ENCODE peak calls at places on chromosome 1, in five cellular contexts. J is GM19239, O is transverse colon, I is left ventricle myocardium inferior, F is HAP-1. U is an unnamed sample.

GRCh38 chr1:150049926-150050325 is 17.6 kb upstream of the VPS45 start:
- DNase-seq in J (no peak), O (no peak), I (no peak), F (no peak), U (no peak)

GRCh38 chr1:169160845-169161511 is 54.5 kb downstream of the ATP1B1 start:
- DNase-seq in J (no peak), O (no peak), I (no peak), F (no peak), U (no peak)

GRCh38 chr1:182087951-182088350 is 26.4 kb upstream of the ZNF648 start:
- DNase-seq in J (no peak), O (no peak), I (no peak), F (no peak), U (no peak)

GRCh38 chr1:117735045-117735992 is 129.5 kb downstream of the TENT5C start:
- DNase-seq in J (peak), O (peak), I (no peak), F (no peak), U (no peak)

GRCh38 chr1:74690909-74691308 is 17.3 kb upstream of the ERICH3 start:
- DNase-seq in J (no peak), O (no peak), I (no peak), F (no peak), U (no peak)

GRCh38 chr1:157086299-157086698 is 13.3 kb downstream of the ETV3L start:
- DNase-seq in J (no peak), O (no peak), I (no peak), F (no peak), U (no peak)

GRCh38 chr1:235073331-235073967 is 55.2 kb downstream of the TOMM20 start:
- DNase-seq in J (no peak), O (peak), I (peak), F (no peak), U (no peak)

GRCh38 chr1:43565600-43566360 is 35.1 kb downstream of the PTPRF start:
- DNase-seq in J (no peak), O (peak), I (peak), F (no peak), U (no peak)

GRCh38 chr1:113912594-113913311 is 7.6 kb downstream of the DCLRE1B start:
- DNase-seq in J (no peak), O (no peak), I (peak), F (no peak), U (no peak)

GRCh38 chr1:238982736-238983135 is 403.6 kb upstream of the CHRM3 start:
- DNase-seq in J (no peak), O (no peak), I (no peak), F (no peak), U (no peak)

GRCh38 chr1:114002492-114003290 is 23.4 kb downstream of the OLFML3 start:
- DNase-seq in J (no peak), O (no peak), I (no peak), F (no peak), U (no peak)

GRCh38 chr1:225834417-225835329 is 24.7 kb downstream of the EPHX1 start:
- DNase-seq in J (no peak), O (no peak), I (peak), F (no peak), U (no peak)

GRCh38 chr1:150148834-150149489 is 754 bp upstream of the PLEKHO1 start:
- DNase-seq in J (no peak), O (no peak), I (no peak), F (no peak), U (no peak)

GRCh38 chr1:84069236-84069845 is 70.4 kb upstream of the TTLL7 start:
- DNase-seq in J (no peak), O (no peak), I (no peak), F (no peak), U (no peak)

GRCh38 chr1:9894115-9894514 is 16.0 kb downstream of the CTNNBIP1 start:
- DNase-seq in J (no peak), O (no peak), I (no peak), F (no peak), U (no peak)

GRCh38 chr1:150493175-150493574 is 6.0 kb downstream of the TARS2 start:
- DNase-seq in J (no peak), O (no peak), I (no peak), F (no peak), U (no peak)

GRCh38 chr1:39675220-39675619 is 3.3 kb upstream of the NT5C1A start:
- DNase-seq in J (no peak), O (no peak), I (no peak), F (no peak), U (no peak)

GRCh38 chr1:67257173-67257535 is 50.5 kb upstream of the IL12RB2 start:
- DNase-seq in J (no peak), O (no peak), I (no peak), F (no peak), U (no peak)

GRCh38 chr1:221736714-221737113 is 5.2 kb downstream of the DUSP10 start:
- DNase-seq in J (no peak), O (no peak), I (no peak), F (no peak), U (no peak)

GRCh38 chr1:85371021-85371420 is 93.9 kb downstream of the DDAH1 start:
- DNase-seq in J (no peak), O (no peak), I (no peak), F (no peak), U (no peak)

GRCh38 chr1:52662645-52663313 is 29.8 kb downstream of the SHISAL2A start:
- DNase-seq in J (no peak), O (no peak), I (no peak), F (peak), U (peak)

GRCh38 chr1:89929467-89930063 is 65.3 kb upstream of the ZNF326 start:
- DNase-seq in J (no peak), O (no peak), I (no peak), F (peak), U (no peak)

GRCh38 chr1:185244015-185244747 is 72.9 kb downstream of the IVNS1ABP start:
- DNase-seq in J (no peak), O (no peak), I (no peak), F (no peak), U (no peak)

GRCh38 chr1:177567393-177567792 is 396.6 kb downstream of the BRINP2 start:
- DNase-seq in J (no peak), O (no peak), I (no peak), F (peak), U (peak)

GRCh38 chr1:20158358-20159070 is 19.4 kb downstream of the PLA2G2F start:
- DNase-seq in J (no peak), O (no peak), I (no peak), F (no peak), U (no peak)

GRCh38 chr1:63634471-63634870 is 41.3 kb downstream of the PGM1 start:
- DNase-seq in J (no peak), O (no peak), I (no peak), F (no peak), U (no peak)

GRCh38 chr1:17789926-17790325 is 34.8 kb downstream of the ACTL8 start:
- DNase-seq in J (no peak), O (no peak), I (no peak), F (no peak), U (no peak)

GRCh38 chr1:79791488-79792211 is 785.1 kb upstream of the ADGRL4 start:
- DNase-seq in J (no peak), O (no peak), I (no peak), F (no peak), U (no peak)

GRCh38 chr1:155976913-155977606 is 1.3 kb downstream of the ARHGEF2 start:
- DNase-seq in J (no peak), O (peak), I (no peak), F (no peak), U (no peak)

GRCh38 chr1:114828251-114828650 is 26.4 kb upstream of the SYCP1 start:
- DNase-seq in J (no peak), O (no peak), I (no peak), F (no peak), U (peak)

GRCh38 chr1:98429851-98430496 is 231.5 kb upstream of the SNX7 start:
- DNase-seq in J (no peak), O (peak), I (no peak), F (peak), U (no peak)

GRCh38 chr1:6423321-6423999 is 1.1 kb upstream of the ESPN start:
- DNase-seq in J (peak), O (peak), I (no peak), F (peak), U (no peak)

GRCh38 chr1:83704350-83704749 is 294.6 kb downstream of the TTLL7 start:
- DNase-seq in J (no peak), O (no peak), I (no peak), F (no peak), U (no peak)

GRCh38 chr1:236795757-236796719 is 946 bp downstream of the MTR start:
- DNase-seq in J (no peak), O (no peak), I (no peak), F (peak), U (no peak)

GRCh38 chr1:201530741-201531521 is 8.0 kb upstream of the NAV1 start:
- DNase-seq in J (no peak), O (peak), I (peak), F (peak), U (peak)

GRCh38 chr1:230281531-230281930 is 144.6 kb downstream of the PGBD5 start:
- DNase-seq in J (no peak), O (no peak), I (no peak), F (no peak), U (no peak)

GRCh38 chr1:86542626-86543025 is 4.3 kb upstream of the CLCA4 start:
- DNase-seq in J (no peak), O (no peak), I (no peak), F (no peak), U (no peak)

U was measured in NT2/D1.